ENCODE peak calls at places on chromosomes 3 and 15, in eight cellular contexts. F is LoVo; E is bronchial epithelial cell; X is activated CD8-positive, alpha-beta memory T cell treated with anti-CD3 and anti-CD28 coated beads, Interleukin-2, amount 50 U/mL, for 48 hours; S is neural crest cell; T is CD8-positive, alpha-beta T cell; P is NCI-H2081; I is RPMI7951. R is an unnamed sample.

GRCh38 chr3:50147861-50148260 is 7.3 kb upstream of the SEMA3F start:
- DNase-seq in F (no peak), E (no peak), X (no peak), S (no peak), T (no peak), P (no peak), I (no peak), R (no peak)

GRCh38 chr3:187082976-187083375 is 56.3 kb downstream of the RPL39L start:
- DNase-seq in F (no peak), E (no peak), X (no peak), S (no peak), T (no peak), P (no peak), I (no peak), R (no peak)

GRCh38 chr3:123535580-123535979 is 49.3 kb downstream of the HACD2 start:
- DNase-seq in F (no peak), E (peak), X (no peak), S (no peak), T (no peak), P (no peak), I (peak), R (no peak)

GRCh38 chr3:184029456-184029950 is 2.0 kb upstream of the HTR3D start:
- DNase-seq in F (no peak), E (no peak), X (no peak), S (no peak), T (no peak), P (no peak), I (no peak), R (no peak)

GRCh38 chr15:60392601-60392985 is 5.2 kb downstream of the ANXA2 start:
- DNase-seq in F (peak), E (peak), X (no peak), S (no peak), T (no peak), P (peak), I (peak), R (no peak)

GRCh38 chr3:176920806-176921205 is 276.5 kb downstream of the TBL1XR1 start:
- DNase-seq in F (no peak), E (peak), X (no peak), S (no peak), T (no peak), P (peak), I (no peak), R (no peak)

GRCh38 chr3:29183346-29184087 is 97.4 kb upstream of the RBMS3 start:
- DNase-seq in F (no peak), E (peak), X (no peak), S (no peak), T (no peak), P (no peak), I (peak), R (no peak)

GRCh38 chr15:66459818-66460615 is 37.5 kb downstream of the SNAPC5 start:
- DNase-seq in F (peak), E (peak), X (no peak), S (no peak), T (no peak), P (no peak), I (no peak), R (no peak)

GRCh38 chr3:177646749-177647148 is 449.5 kb upstream of the TBL1XR1 start:
- DNase-seq in F (no peak), E (no peak), X (no peak), S (no peak), T (no peak), P (no peak), I (peak), R (no peak)

GRCh38 chr3:68931406-68932149 is 769 bp downstream of the TAFA4 start:
- DNase-seq in F (no peak), E (no peak), X (peak), S (no peak), T (no peak), P (no peak), I (no peak), R (no peak)

GRCh38 chr15:97977734-97978133 is 17.2 kb downstream of the ARRDC4 start:
- DNase-seq in F (peak), E (peak), X (no peak), S (no peak), T (no peak), P (no peak), I (no peak), R (no peak)

GRCh38 chr15:94607176-94607654 is 375.9 kb downstream of the MCTP2 start:
- DNase-seq in F (no peak), E (no peak), X (no peak), S (no peak), T (no peak), P (no peak), I (no peak), R (peak)

GRCh38 chr3:44845528-44846520 is 15.9 kb upstream of the TMEM42 start:
- DNase-seq in F (no peak), E (peak), X (no peak), S (no peak), T (no peak), P (no peak), I (no peak), R (no peak)

GRCh38 chr15:66251790-66252355 is 1.7 kb downstream of the MEGF11 start:
- DNase-seq in F (no peak), E (no peak), X (no peak), S (peak), T (no peak), P (peak), I (no peak), R (no peak)

GRCh38 chr3:15336057-15336456 is 3.7 kb upstream of the SH3BP5 start:
- DNase-seq in F (no peak), E (no peak), X (no peak), S (no peak), T (no peak), P (no peak), I (no peak), R (no peak)

GRCh38 chr3:184574552-184575430 is 13.2 kb downstream of the EPHB3 start:
- DNase-seq in F (no peak), E (no peak), X (no peak), S (peak), T (no peak), P (no peak), I (no peak), R (no peak)

GRCh38 chr3:23971684-23972083 is 26.6 kb downstream of the NR1D2 start:
- DNase-seq in F (no peak), E (no peak), X (no peak), S (no peak), T (no peak), P (no peak), I (no peak), R (no peak)

GRCh38 chr3:62723636-62724217 is 151.5 kb downstream of the CADPS start:
- DNase-seq in F (no peak), E (no peak), X (no peak), S (no peak), T (no peak), P (no peak), I (no peak), R (no peak)

GRCh38 chr3:115321396-115321795 is 174.3 kb upstream of the ZBTB20 start:
- DNase-seq in F (no peak), E (peak), X (no peak), S (no peak), T (no peak), P (peak), I (peak), R (no peak)

GRCh38 chr3:115071122-115071521 is 76.0 kb downstream of the ZBTB20 start:
- DNase-seq in F (no peak), E (no peak), X (no peak), S (no peak), T (no peak), P (no peak), I (peak), R (no peak)

GRCh38 chr15:101031203-101031602 is 112.0 kb downstream of the LRRK1 start:
- DNase-seq in F (no peak), E (peak), X (peak), S (peak), T (no peak), P (no peak), I (no peak), R (no peak)